ENCODE peak calls at places on chromosomes 5 and 9, in ten cellular contexts. B, G, Y, Z, K, S, I, O, H and J are unnamed samples.

GRCh38 chr5:38291355-38291754 is 33.0 kb downstream of the EGFLAM start:
- DNase-seq in B (no peak), G (no peak), Y (no peak), Z (no peak), K (no peak), S (no peak), I (no peak), O (no peak), H (no peak), J (no peak)

GRCh38 chr5:50934343-50934742 is 267.9 kb downstream of the PARP8 start:
- DNase-seq in B (no peak), G (no peak), Y (no peak), Z (no peak), K (no peak), S (no peak), I (no peak), O (no peak), H (no peak), J (no peak)

GRCh38 chr9:85941966-85942912 is 1.3 kb downstream of the NAA35 start:
- DNase-seq in B (no peak), G (no peak), Y (no peak), Z (no peak), K (no peak), S (no peak), I (no peak), O (peak), H (no peak), J (no peak)

GRCh38 chr9:16575142-16575877 is 295.2 kb downstream of the BNC2 start:
- DNase-seq in B (no peak), G (no peak), Y (no peak), Z (no peak), K (no peak), S (no peak), I (no peak), O (peak), H (no peak), J (no peak)

GRCh38 chr5:40198736-40199135 is 481.0 kb upstream of the PTGER4 start:
- DNase-seq in B (no peak), G (no peak), Y (peak), Z (no peak), K (no peak), S (no peak), I (no peak), O (no peak), H (no peak), J (no peak)

GRCh38 chr9:95461448-95462381 is 55.1 kb downstream of the PTCH1 start:
- DNase-seq in B (no peak), G (no peak), Y (no peak), Z (no peak), K (no peak), S (no peak), I (no peak), O (no peak), H (no peak), J (no peak)

GRCh38 chr9:84385357-84386040 is 44.9 kb upstream of the SLC28A3 start:
- DNase-seq in B (no peak), G (no peak), Y (no peak), Z (no peak), K (no peak), S (no peak), I (no peak), O (no peak), H (no peak), J (no peak)

GRCh38 chr9:112531666-112532282 is 45.1 kb downstream of the KIAA1958 start:
- DNase-seq in B (no peak), G (no peak), Y (no peak), Z (no peak), K (no peak), S (no peak), I (no peak), O (no peak), H (no peak), J (no peak)